ENCODE peak calls at places on chromosomes 13 and 19, in six cellular contexts. C is activated CD8-positive, alpha-beta memory T cell treated with anti-CD3 and anti-CD28 coated beads for 48 hours; L is T-helper 1 cell; J is activated T-cell treated with anti-CD3 and anti-CD28 coated beads for 48 hours; H is NCI-H1092 treated with DMSO at 0.1 percent for 48 hours; A is NCI-H2171 treated with DMSO at 0.1 percent for 48 hours. B is an unnamed sample.

GRCh38 chr13:52371736-52372247 is 34.2 kb downstream of the THSD1 start:
- DNase-seq in A (no peak), H (no peak), J (no peak), L (no peak), C (no peak), B (no peak)

GRCh38 chr13:21933001-21933400 is 262.1 kb downstream of the FGF9 start:
- DNase-seq in A (no peak), L (no peak), C (no peak), J (no peak), H (peak), B (no peak)

GRCh38 chr13:51955281-51955771 is 55.9 kb downstream of the ATP7B start:
- DNase-seq in A (peak), H (peak), L (no peak), C (no peak), J (no peak), B (no peak)

GRCh38 chr13:112160558-112160957 is 93.6 kb downstream of the SOX1 start:
- DNase-seq in L (no peak), A (no peak), C (no peak), J (no peak), H (no peak), B (no peak)

GRCh38 chr13:51534075-51534817 is 50.0 kb upstream of the WDFY2 start:
- DNase-seq in A (no peak), L (peak), J (no peak), H (no peak), C (no peak), B (no peak)

GRCh38 chr13:37889811-37890210 is 20.2 kb upstream of the TRPC4 start:
- DNase-seq in A (no peak), H (no peak), L (no peak), C (no peak), J (no peak), B (no peak)

GRCh38 chr13:97116754-97117153 is 105.4 kb upstream of the MBNL2 start:
- DNase-seq in H (no peak), L (no peak), J (no peak), A (no peak), C (no peak), B (no peak)

GRCh38 chr19:38658462-38659306 is 11.2 kb downstream of the ACTN4 start:
- DNase-seq in H (peak), A (peak), C (no peak), L (no peak), J (no peak), B (no peak)

GRCh38 chr13:109880371-109881346 is 94.3 kb upstream of the IRS2 start:
- DNase-seq in C (no peak), A (no peak), H (no peak), J (no peak), L (no peak), B (no peak)

GRCh38 chr13:112434937-112435523 is 58.9 kb downstream of the SPACA7 start:
- DNase-seq in L (no peak), J (no peak), C (no peak), A (no peak), H (no peak), B (no peak)

GRCh38 chr19:40646564-40647254 is 43.7 kb downstream of the NUMBL start:
- DNase-seq in L (no peak), C (no peak), H (no peak), J (no peak), A (no peak), B (no peak)

GRCh38 chr19:1511318-1511988 is 1.4 kb downstream of the ADAMTSL5 start:
- DNase-seq in A (no peak), H (no peak), J (no peak), C (no peak), L (no peak), B (no peak)

GRCh38 chr13:73505487-73505886 is 446.7 kb downstream of the KLF5 start:
- DNase-seq in J (no peak), L (no peak), A (no peak), H (no peak), C (no peak), B (no peak)

GRCh38 chr13:29582171-29582570 is 13.3 kb downstream of the SLC7A1 start:
- DNase-seq in H (no peak), C (no peak), L (no peak), A (no peak), J (no peak), B (no peak)

GRCh38 chr19:10760268-10760944 is 42.5 kb downstream of the DNM2 start:
- DNase-seq in C (no peak), L (no peak), H (no peak), J (peak), A (peak), B (no peak)

B was measured in stimulated activated CD8-positive, alpha-beta memory T cell treated with anti-CD3 and anti-CD28 coated beads, Interleukin-7, amount 100 ng/mL, for 24 hours.